ENCODE peak calls at places on chromosomes 5 and 9, in seven cellular contexts. One of them, this sample, is unnamed.

GRCh38 chr9:14372437-14373318 is 58.7 kb upstream of the NFIB start:
- DNase-seq in GM12865: no peak
- DNase-seq in neural progenitor cell: no peak
- DNase-seq in fibroblast of pulmonary artery: peak
- DNase-seq in stimulated activated naive CD8-positive, alpha-beta T cell treated with anti-CD3 and anti-CD28 coated beads, Interleukin-15, amount 100 ng/mL, for 72 hours: no peak
- DNase-seq in T-helper 9 cell: no peak
- DNase-seq in T follicular helper cell: no peak
- DNase-seq in this sample: no peak

GRCh38 chr5:93058309-93058708 is 522.7 kb downstream of the NR2F1-AS1 start:
- DNase-seq in GM12865: no peak
- DNase-seq in fibroblast of pulmonary artery: peak
- DNase-seq in T-helper 9 cell: no peak
- DNase-seq in T follicular helper cell: no peak
- DNase-seq in neural progenitor cell: no peak
- DNase-seq in stimulated activated naive CD8-positive, alpha-beta T cell treated with anti-CD3 and anti-CD28 coated beads, Interleukin-15, amount 100 ng/mL, for 72 hours: no peak
- DNase-seq in this sample: no peak

GRCh38 chr9:116027096-116027495 is 126.5 kb upstream of the PAPPA start:
- DNase-seq in T-helper 9 cell: no peak
- DNase-seq in GM12865: no peak
- DNase-seq in fibroblast of pulmonary artery: peak
- DNase-seq in neural progenitor cell: peak
- DNase-seq in stimulated activated naive CD8-positive, alpha-beta T cell treated with anti-CD3 and anti-CD28 coated beads, Interleukin-15, amount 100 ng/mL, for 72 hours: no peak
- DNase-seq in T follicular helper cell: no peak
- DNase-seq in this sample: no peak

GRCh38 chr5:132072508-132072907 is 1.1 kb upstream of the CSF2 start:
- DNase-seq in GM12865: no peak
- DNase-seq in stimulated activated naive CD8-positive, alpha-beta T cell treated with anti-CD3 and anti-CD28 coated beads, Interleukin-15, amount 100 ng/mL, for 72 hours: no peak
- DNase-seq in T follicular helper cell: no peak
- DNase-seq in neural progenitor cell: no peak
- DNase-seq in fibroblast of pulmonary artery: no peak
- DNase-seq in T-helper 9 cell: no peak
- DNase-seq in this sample: no peak

GRCh38 chr5:160158087-160158486 is 38.8 kb upstream of the PWWP2A start:
- DNase-seq in neural progenitor cell: no peak
- DNase-seq in T follicular helper cell: no peak
- DNase-seq in T-helper 9 cell: no peak
- DNase-seq in stimulated activated naive CD8-positive, alpha-beta T cell treated with anti-CD3 and anti-CD28 coated beads, Interleukin-15, amount 100 ng/mL, for 72 hours: no peak
- DNase-seq in GM12865: peak
- DNase-seq in fibroblast of pulmonary artery: no peak
- DNase-seq in this sample: no peak

GRCh38 chr9:76302947-76303550 is 91.2 kb downstream of the RFK start:
- DNase-seq in T follicular helper cell: no peak
- DNase-seq in GM12865: peak
- DNase-seq in neural progenitor cell: peak
- DNase-seq in fibroblast of pulmonary artery: peak
- DNase-seq in T-helper 9 cell: no peak
- DNase-seq in stimulated activated naive CD8-positive, alpha-beta T cell treated with anti-CD3 and anti-CD28 coated beads, Interleukin-15, amount 100 ng/mL, for 72 hours: no peak
- DNase-seq in this sample: no peak

GRCh38 chr9:36162211-36162610 is 7.0 kb upstream of the CCIN start:
- DNase-seq in neural progenitor cell: no peak
- DNase-seq in fibroblast of pulmonary artery: no peak
- DNase-seq in T-helper 9 cell: no peak
- DNase-seq in stimulated activated naive CD8-positive, alpha-beta T cell treated with anti-CD3 and anti-CD28 coated beads, Interleukin-15, amount 100 ng/mL, for 72 hours: no peak
- DNase-seq in T follicular helper cell: no peak
- DNase-seq in GM12865: no peak
- DNase-seq in this sample: no peak

GRCh38 chr9:4137234-4137633 is 162.6 kb downstream of the GLIS3 start:
- DNase-seq in stimulated activated naive CD8-positive, alpha-beta T cell treated with anti-CD3 and anti-CD28 coated beads, Interleukin-15, amount 100 ng/mL, for 72 hours: no peak
- DNase-seq in neural progenitor cell: no peak
- DNase-seq in fibroblast of pulmonary artery: peak
- DNase-seq in T-helper 9 cell: no peak
- DNase-seq in T follicular helper cell: no peak
- DNase-seq in GM12865: no peak
- DNase-seq in this sample: no peak

GRCh38 chr5:95406426-95407093 is 15.4 kb downstream of the FAM81B start:
- DNase-seq in T follicular helper cell: no peak
- DNase-seq in stimulated activated naive CD8-positive, alpha-beta T cell treated with anti-CD3 and anti-CD28 coated beads, Interleukin-15, amount 100 ng/mL, for 72 hours: no peak
- DNase-seq in GM12865: peak
- DNase-seq in T-helper 9 cell: no peak
- DNase-seq in fibroblast of pulmonary artery: peak
- DNase-seq in neural progenitor cell: no peak
- DNase-seq in this sample: no peak

GRCh38 chr5:77851229-77852067 is 75.3 kb upstream of the TBCA start:
- DNase-seq in neural progenitor cell: peak
- DNase-seq in T follicular helper cell: no peak
- DNase-seq in T-helper 9 cell: no peak
- DNase-seq in stimulated activated naive CD8-positive, alpha-beta T cell treated with anti-CD3 and anti-CD28 coated beads, Interleukin-15, amount 100 ng/mL, for 72 hours: peak
- DNase-seq in fibroblast of pulmonary artery: peak
- DNase-seq in GM12865: peak
- DNase-seq in this sample: no peak

GRCh38 chr5:74546796-74547195 is 93.7 kb downstream of the ENC1 start:
- DNase-seq in neural progenitor cell: no peak
- DNase-seq in GM12865: no peak
- DNase-seq in fibroblast of pulmonary artery: no peak
- DNase-seq in T-helper 9 cell: no peak
- DNase-seq in T follicular helper cell: no peak
- DNase-seq in stimulated activated naive CD8-positive, alpha-beta T cell treated with anti-CD3 and anti-CD28 coated beads, Interleukin-15, amount 100 ng/mL, for 72 hours: no peak
- DNase-seq in this sample: no peak

GRCh38 chr5:174998131-174998730 is 273.8 kb downstream of the MSX2 start:
- DNase-seq in fibroblast of pulmonary artery: no peak
- DNase-seq in T-helper 9 cell: no peak
- DNase-seq in T follicular helper cell: no peak
- DNase-seq in GM12865: peak
- DNase-seq in stimulated activated naive CD8-positive, alpha-beta T cell treated with anti-CD3 and anti-CD28 coated beads, Interleukin-15, amount 100 ng/mL, for 72 hours: no peak
- DNase-seq in neural progenitor cell: no peak
- DNase-seq in this sample: no peak

GRCh38 chr9:17793713-17794622 is 215.1 kb downstream of the SH3GL2 start:
- DNase-seq in neural progenitor cell: peak
- DNase-seq in T follicular helper cell: no peak
- DNase-seq in GM12865: peak
- DNase-seq in stimulated activated naive CD8-positive, alpha-beta T cell treated with anti-CD3 and anti-CD28 coated beads, Interleukin-15, amount 100 ng/mL, for 72 hours: no peak
- DNase-seq in fibroblast of pulmonary artery: peak
- DNase-seq in T-helper 9 cell: no peak
- DNase-seq in this sample: no peak

GRCh38 chr9:36939214-36939613 is 94.9 kb downstream of the PAX5 start:
- DNase-seq in fibroblast of pulmonary artery: no peak
- DNase-seq in stimulated activated naive CD8-positive, alpha-beta T cell treated with anti-CD3 and anti-CD28 coated beads, Interleukin-15, amount 100 ng/mL, for 72 hours: no peak
- DNase-seq in T follicular helper cell: no peak
- DNase-seq in GM12865: no peak
- DNase-seq in T-helper 9 cell: no peak
- DNase-seq in neural progenitor cell: no peak
- DNase-seq in this sample: no peak

GRCh38 chr9:77271023-77271690 is 93.8 kb downstream of the VPS13A start:
- DNase-seq in T follicular helper cell: no peak
- DNase-seq in stimulated activated naive CD8-positive, alpha-beta T cell treated with anti-CD3 and anti-CD28 coated beads, Interleukin-15, amount 100 ng/mL, for 72 hours: no peak
- DNase-seq in T-helper 9 cell: no peak
- DNase-seq in GM12865: peak
- DNase-seq in neural progenitor cell: no peak
- DNase-seq in fibroblast of pulmonary artery: no peak
- DNase-seq in this sample: no peak

GRCh38 chr5:172509405-172509781 is 55.1 kb upstream of the SH3PXD2B start:
- DNase-seq in stimulated activated naive CD8-positive, alpha-beta T cell treated with anti-CD3 and anti-CD28 coated beads, Interleukin-15, amount 100 ng/mL, for 72 hours: no peak
- DNase-seq in T-helper 9 cell: no peak
- DNase-seq in neural progenitor cell: peak
- DNase-seq in GM12865: no peak
- DNase-seq in fibroblast of pulmonary artery: no peak
- DNase-seq in T follicular helper cell: no peak
- DNase-seq in this sample: no peak

GRCh38 chr9:133528001-133528886 is 3.5 kb upstream of the MYMK start:
- DNase-seq in GM12865: no peak
- DNase-seq in fibroblast of pulmonary artery: no peak
- DNase-seq in T follicular helper cell: no peak
- DNase-seq in stimulated activated naive CD8-positive, alpha-beta T cell treated with anti-CD3 and anti-CD28 coated beads, Interleukin-15, amount 100 ng/mL, for 72 hours: no peak
- DNase-seq in neural progenitor cell: peak
- DNase-seq in T-helper 9 cell: no peak
- DNase-seq in this sample: no peak

GRCh38 chr9:6215562-6215961 is at the start of gene IL33:
- DNase-seq in T follicular helper cell: no peak
- DNase-seq in T-helper 9 cell: no peak
- DNase-seq in GM12865: no peak
- DNase-seq in stimulated activated naive CD8-positive, alpha-beta T cell treated with anti-CD3 and anti-CD28 coated beads, Interleukin-15, amount 100 ng/mL, for 72 hours: no peak
- DNase-seq in fibroblast of pulmonary artery: peak
- DNase-seq in neural progenitor cell: no peak
- DNase-seq in this sample: no peak

GRCh38 chr9:114488398-114489129 is 16.7 kb downstream of the WHRN start:
- DNase-seq in neural progenitor cell: no peak
- DNase-seq in T follicular helper cell: no peak
- DNase-seq in fibroblast of pulmonary artery: no peak
- DNase-seq in stimulated activated naive CD8-positive, alpha-beta T cell treated with anti-CD3 and anti-CD28 coated beads, Interleukin-15, amount 100 ng/mL, for 72 hours: no peak
- DNase-seq in GM12865: peak
- DNase-seq in T-helper 9 cell: no peak
- DNase-seq in this sample: no peak

GRCh38 chr9:136267261-136268111 is 21.9 kb upstream of the QSOX2 start:
- DNase-seq in GM12865: peak
- DNase-seq in T follicular helper cell: peak
- DNase-seq in stimulated activated naive CD8-positive, alpha-beta T cell treated with anti-CD3 and anti-CD28 coated beads, Interleukin-15, amount 100 ng/mL, for 72 hours: peak
- DNase-seq in fibroblast of pulmonary artery: peak
- DNase-seq in T-helper 9 cell: peak
- DNase-seq in neural progenitor cell: peak
- DNase-seq in this sample: peak

GRCh38 chr5:171667341-171668096 is 118.1 kb upstream of the SMIM23 start:
- DNase-seq in fibroblast of pulmonary artery: peak
- DNase-seq in stimulated activated naive CD8-positive, alpha-beta T cell treated with anti-CD3 and anti-CD28 coated beads, Interleukin-15, amount 100 ng/mL, for 72 hours: no peak
- DNase-seq in neural progenitor cell: peak
- DNase-seq in GM12865: no peak
- DNase-seq in T-helper 9 cell: no peak
- DNase-seq in T follicular helper cell: no peak
- DNase-seq in this sample: no peak

GRCh38 chr5:140349244-140349643 is 2.8 kb upstream of the HBEGF start:
- DNase-seq in stimulated activated naive CD8-positive, alpha-beta T cell treated with anti-CD3 and anti-CD28 coated beads, Interleukin-15, amount 100 ng/mL, for 72 hours: no peak
- DNase-seq in T follicular helper cell: no peak
- DNase-seq in GM12865: no peak
- DNase-seq in T-helper 9 cell: no peak
- DNase-seq in neural progenitor cell: no peak
- DNase-seq in fibroblast of pulmonary artery: no peak
- DNase-seq in this sample: no peak

GRCh38 chr9:104934686-104935413 is 6.9 kb upstream of the ABCA1 start:
- DNase-seq in T follicular helper cell: no peak
- DNase-seq in neural progenitor cell: no peak
- DNase-seq in fibroblast of pulmonary artery: no peak
- DNase-seq in stimulated activated naive CD8-positive, alpha-beta T cell treated with anti-CD3 and anti-CD28 coated beads, Interleukin-15, amount 100 ng/mL, for 72 hours: no peak
- DNase-seq in GM12865: no peak
- DNase-seq in T-helper 9 cell: no peak
- DNase-seq in this sample: no peak

GRCh38 chr9:4382722-4383317 is 83.0 kb upstream of the GLIS3 start:
- DNase-seq in neural progenitor cell: peak
- DNase-seq in T follicular helper cell: no peak
- DNase-seq in fibroblast of pulmonary artery: peak
- DNase-seq in GM12865: peak
- DNase-seq in T-helper 9 cell: no peak
- DNase-seq in stimulated activated naive CD8-positive, alpha-beta T cell treated with anti-CD3 and anti-CD28 coated beads, Interleukin-15, amount 100 ng/mL, for 72 hours: no peak
- DNase-seq in this sample: no peak

GRCh38 chr9:35114921-35115341 is 731 bp downstream of the ATOSB start:
- DNase-seq in fibroblast of pulmonary artery: peak
- DNase-seq in GM12865: peak
- DNase-seq in stimulated activated naive CD8-positive, alpha-beta T cell treated with anti-CD3 and anti-CD28 coated beads, Interleukin-15, amount 100 ng/mL, for 72 hours: peak
- DNase-seq in T-helper 9 cell: no peak
- DNase-seq in T follicular helper cell: no peak
- DNase-seq in neural progenitor cell: peak
- DNase-seq in this sample: no peak

GRCh38 chr5:65640240-65640639 is 15.4 kb downstream of the SHLD3 start:
- DNase-seq in T-helper 9 cell: no peak
- DNase-seq in GM12865: no peak
- DNase-seq in stimulated activated naive CD8-positive, alpha-beta T cell treated with anti-CD3 and anti-CD28 coated beads, Interleukin-15, amount 100 ng/mL, for 72 hours: no peak
- DNase-seq in fibroblast of pulmonary artery: no peak
- DNase-seq in T follicular helper cell: no peak
- DNase-seq in neural progenitor cell: no peak
- DNase-seq in this sample: no peak

GRCh38 chr5:179836225-179837019 is 15.7 kb downstream of the SQSTM1 start:
- DNase-seq in GM12865: peak
- DNase-seq in neural progenitor cell: no peak
- DNase-seq in T-helper 9 cell: peak
- DNase-seq in fibroblast of pulmonary artery: no peak
- DNase-seq in stimulated activated naive CD8-positive, alpha-beta T cell treated with anti-CD3 and anti-CD28 coated beads, Interleukin-15, amount 100 ng/mL, for 72 hours: peak
- DNase-seq in T follicular helper cell: no peak
- DNase-seq in this sample: peak

GRCh38 chr9:135299651-135300345 is 179.8 kb upstream of the PPP1R26 start:
- DNase-seq in T follicular helper cell: no peak
- DNase-seq in stimulated activated naive CD8-positive, alpha-beta T cell treated with anti-CD3 and anti-CD28 coated beads, Interleukin-15, amount 100 ng/mL, for 72 hours: no peak
- DNase-seq in GM12865: no peak
- DNase-seq in T-helper 9 cell: no peak
- DNase-seq in neural progenitor cell: no peak
- DNase-seq in fibroblast of pulmonary artery: no peak
- DNase-seq in this sample: no peak

GRCh38 chr9:6667633-6668280 is 22.2 kb upstream of the GLDC start:
- DNase-seq in GM12865: peak
- DNase-seq in neural progenitor cell: peak
- DNase-seq in fibroblast of pulmonary artery: peak
- DNase-seq in T follicular helper cell: no peak
- DNase-seq in stimulated activated naive CD8-positive, alpha-beta T cell treated with anti-CD3 and anti-CD28 coated beads, Interleukin-15, amount 100 ng/mL, for 72 hours: no peak
- DNase-seq in T-helper 9 cell: no peak
- DNase-seq in this sample: no peak

GRCh38 chr9:81225586-81225985 is 463.8 kb downstream of the TLE1 start:
- DNase-seq in T follicular helper cell: no peak
- DNase-seq in fibroblast of pulmonary artery: peak
- DNase-seq in neural progenitor cell: no peak
- DNase-seq in GM12865: no peak
- DNase-seq in T-helper 9 cell: no peak
- DNase-seq in stimulated activated naive CD8-positive, alpha-beta T cell treated with anti-CD3 and anti-CD28 coated beads, Interleukin-15, amount 100 ng/mL, for 72 hours: no peak
- DNase-seq in this sample: no peak

GRCh38 chr9:82168585-82168984 is 180.0 kb downstream of the SPATA31D1 start:
- DNase-seq in fibroblast of pulmonary artery: no peak
- DNase-seq in T-helper 9 cell: no peak
- DNase-seq in GM12865: no peak
- DNase-seq in T follicular helper cell: no peak
- DNase-seq in stimulated activated naive CD8-positive, alpha-beta T cell treated with anti-CD3 and anti-CD28 coated beads, Interleukin-15, amount 100 ng/mL, for 72 hours: no peak
- DNase-seq in neural progenitor cell: no peak
- DNase-seq in this sample: no peak

GRCh38 chr5:61603211-61603908 is 271.3 kb downstream of the ZSWIM6 start:
- DNase-seq in T-helper 9 cell: no peak
- DNase-seq in neural progenitor cell: no peak
- DNase-seq in T follicular helper cell: no peak
- DNase-seq in GM12865: no peak
- DNase-seq in stimulated activated naive CD8-positive, alpha-beta T cell treated with anti-CD3 and anti-CD28 coated beads, Interleukin-15, amount 100 ng/mL, for 72 hours: no peak
- DNase-seq in fibroblast of pulmonary artery: no peak
- DNase-seq in this sample: no peak

GRCh38 chr5:142145106-142145900 is 36.7 kb downstream of the NDFIP1 start:
- DNase-seq in neural progenitor cell: peak
- DNase-seq in fibroblast of pulmonary artery: peak
- DNase-seq in T follicular helper cell: peak
- DNase-seq in T-helper 9 cell: peak
- DNase-seq in stimulated activated naive CD8-positive, alpha-beta T cell treated with anti-CD3 and anti-CD28 coated beads, Interleukin-15, amount 100 ng/mL, for 72 hours: peak
- DNase-seq in GM12865: peak
- DNase-seq in this sample: peak

GRCh38 chr5:82765765-82766164 is 311.4 kb downstream of the TMEM167A start:
- DNase-seq in GM12865: no peak
- DNase-seq in T follicular helper cell: no peak
- DNase-seq in stimulated activated naive CD8-positive, alpha-beta T cell treated with anti-CD3 and anti-CD28 coated beads, Interleukin-15, amount 100 ng/mL, for 72 hours: no peak
- DNase-seq in T-helper 9 cell: no peak
- DNase-seq in neural progenitor cell: peak
- DNase-seq in fibroblast of pulmonary artery: no peak
- DNase-seq in this sample: no peak

GRCh38 chr5:68538886-68539420 is 323.4 kb downstream of the PIK3R1 start:
- DNase-seq in T follicular helper cell: no peak
- DNase-seq in T-helper 9 cell: no peak
- DNase-seq in GM12865: no peak
- DNase-seq in neural progenitor cell: no peak
- DNase-seq in fibroblast of pulmonary artery: no peak
- DNase-seq in stimulated activated naive CD8-positive, alpha-beta T cell treated with anti-CD3 and anti-CD28 coated beads, Interleukin-15, amount 100 ng/mL, for 72 hours: no peak
- DNase-seq in this sample: no peak

GRCh38 chr5:81334304-81335061 is 33.1 kb downstream of the ZCCHC9 start:
- DNase-seq in fibroblast of pulmonary artery: peak
- DNase-seq in T-helper 9 cell: no peak
- DNase-seq in neural progenitor cell: no peak
- DNase-seq in stimulated activated naive CD8-positive, alpha-beta T cell treated with anti-CD3 and anti-CD28 coated beads, Interleukin-15, amount 100 ng/mL, for 72 hours: no peak
- DNase-seq in GM12865: no peak
- DNase-seq in T follicular helper cell: no peak
- DNase-seq in this sample: no peak

GRCh38 chr5:124596595-124597388 is 149.6 kb downstream of the ZNF608 start:
- DNase-seq in T-helper 9 cell: no peak
- DNase-seq in T follicular helper cell: no peak
- DNase-seq in fibroblast of pulmonary artery: peak
- DNase-seq in neural progenitor cell: no peak
- DNase-seq in stimulated activated naive CD8-positive, alpha-beta T cell treated with anti-CD3 and anti-CD28 coated beads, Interleukin-15, amount 100 ng/mL, for 72 hours: no peak
- DNase-seq in GM12865: peak
- DNase-seq in this sample: no peak